ENCODE peak calls at places on chromosomes 13 and 19, in six cellular contexts. One of them, this sample, is unnamed.
A peak's percentile ranks its signal among the peaks of the same experiment; 100 is the strongest.

GRCh38 chr13:25473864-25474263 is 102.1 kb downstream of the ATP8A2 start:
- DNase-seq in HCT116: no peak
- DNase-seq in transverse colon: no peak
- DNase-seq in upper lobe of left lung: no peak
- DNase-seq in esophagus muscularis mucosa: no peak
- DNase-seq in K562: no peak
- DNase-seq in this sample: no peak

GRCh38 chr13:110746443-110746842 is 32.9 kb downstream of the ING1 start:
- DNase-seq in HCT116: no peak
- DNase-seq in K562: no peak
- DNase-seq in transverse colon: no peak
- DNase-seq in upper lobe of left lung: no peak
- DNase-seq in esophagus muscularis mucosa: no peak
- DNase-seq in this sample: no peak

GRCh38 chr13:25916119-25916518 is 135.7 kb downstream of the SHISA2 start:
- DNase-seq in HCT116: no peak
- DNase-seq in K562: no peak
- DNase-seq in transverse colon: no peak
- DNase-seq in esophagus muscularis mucosa: no peak
- DNase-seq in upper lobe of left lung: no peak
- DNase-seq in this sample: no peak

GRCh38 chr19:57192064-57192395 is 730 bp downstream of the ZNF264 start:
- DNase-seq in esophagus muscularis mucosa: no peak
- DNase-seq in HCT116: no peak
- DNase-seq in upper lobe of left lung: no peak
- DNase-seq in K562: no peak
- DNase-seq in transverse colon: no peak
- DNase-seq in this sample: no peak

GRCh38 chr13:70310720-70311119 is 202.5 kb upstream of the KLHL1 start:
- DNase-seq in transverse colon: peak; percentile 25
- DNase-seq in upper lobe of left lung: no peak
- DNase-seq in K562: no peak
- DNase-seq in esophagus muscularis mucosa: no peak
- DNase-seq in HCT116: peak; percentile 26
- DNase-seq in this sample: no peak

GRCh38 chr19:13056052-13056660 is 46.5 kb downstream of the LYL1 start:
- DNase-seq in HCT116: peak; percentile 64
- DNase-seq in esophagus muscularis mucosa: no peak
- DNase-seq in K562: no peak
- DNase-seq in upper lobe of left lung: peak; percentile 92
- DNase-seq in transverse colon: peak; percentile 61
- DNase-seq in this sample: no peak

GRCh38 chr13:101289764-101290163 is 126.5 kb downstream of the NALCN start:
- DNase-seq in transverse colon: no peak
- DNase-seq in esophagus muscularis mucosa: no peak
- DNase-seq in upper lobe of left lung: no peak
- DNase-seq in HCT116: no peak
- DNase-seq in K562: no peak
- DNase-seq in this sample: no peak

GRCh38 chr19:19737559-19738332 is 4.8 kb upstream of the ZNF14 start:
- DNase-seq in upper lobe of left lung: no peak
- DNase-seq in K562: no peak
- DNase-seq in esophagus muscularis mucosa: no peak
- DNase-seq in HCT116: no peak
- DNase-seq in transverse colon: no peak
- DNase-seq in this sample: no peak

GRCh38 chr13:35718084-35718483 is 241.6 kb upstream of the MAB21L1 start:
- DNase-seq in HCT116: no peak
- DNase-seq in K562: no peak
- DNase-seq in esophagus muscularis mucosa: no peak
- DNase-seq in transverse colon: no peak
- DNase-seq in upper lobe of left lung: no peak
- DNase-seq in this sample: no peak

GRCh38 chr13:71493189-71493588 is 373.8 kb downstream of the DACH1 start:
- DNase-seq in esophagus muscularis mucosa: no peak
- DNase-seq in K562: no peak
- DNase-seq in upper lobe of left lung: no peak
- DNase-seq in HCT116: no peak
- DNase-seq in transverse colon: no peak
- DNase-seq in this sample: no peak

GRCh38 chr19:50690439-50690838 is 29.2 kb downstream of the SHANK1 start:
- DNase-seq in transverse colon: no peak
- DNase-seq in upper lobe of left lung: no peak
- DNase-seq in esophagus muscularis mucosa: no peak
- DNase-seq in K562: no peak
- DNase-seq in HCT116: no peak
- DNase-seq in this sample: no peak

DNA sequence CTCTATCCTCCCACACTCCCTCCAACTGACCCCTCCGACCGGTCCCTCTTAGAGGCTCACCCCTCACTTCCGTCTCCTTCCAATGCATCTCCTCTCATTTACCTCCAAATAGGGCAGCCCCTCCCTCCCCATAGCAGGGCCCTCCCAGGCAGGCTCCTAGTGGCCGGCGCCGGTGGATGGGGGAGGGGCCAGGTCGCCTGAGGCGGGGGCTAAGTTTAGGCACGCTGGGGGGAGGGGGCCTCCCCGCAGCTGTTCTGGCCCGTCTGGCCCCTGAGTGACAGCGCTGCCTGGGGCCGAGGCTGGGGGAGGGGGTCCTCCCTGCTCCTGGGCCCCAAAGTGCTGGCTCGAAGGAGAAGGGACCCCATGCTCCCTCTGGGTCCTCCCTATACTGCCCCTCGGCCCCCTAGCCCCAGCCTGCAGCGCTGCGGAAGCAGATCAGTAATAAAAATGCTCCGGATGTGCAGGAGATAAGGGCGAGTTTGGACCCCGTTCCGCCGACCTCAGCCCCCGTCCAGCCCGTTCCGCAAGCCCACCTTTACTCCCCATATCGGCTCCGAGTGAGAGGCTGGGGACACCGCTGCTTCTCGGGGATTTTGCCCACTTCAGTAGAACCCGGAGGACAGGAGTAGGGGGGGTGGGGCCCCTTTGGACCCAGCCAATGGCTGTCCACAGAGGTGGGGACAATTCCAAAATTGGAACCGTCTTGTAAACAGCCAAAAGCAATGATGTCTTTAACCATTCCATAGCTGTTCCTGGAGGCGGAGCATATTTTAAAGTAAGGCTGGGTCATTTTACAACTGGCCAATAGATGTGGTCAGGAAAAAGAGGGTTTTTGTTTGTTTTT is 4.0 kb downstream of the RTN2 start:
- DNase-seq in K562: peak; percentile 85
- DNase-seq in HCT116: peak; percentile 72
- DNase-seq in esophagus muscularis mucosa: no peak
- DNase-seq in transverse colon: peak; percentile 63
- DNase-seq in upper lobe of left lung: peak; percentile 77
- DNase-seq in this sample: no peak
- TF ChIP-seq POLR2A in K562: peak; percentile 77
- TF ChIP-seq POLR2A in HCT116: no peak
- TF ChIP-seq POLR2A in esophagus muscularis mucosa: no peak
- TF ChIP-seq POLR2A in transverse colon: no peak
- TF ChIP-seq POLR2A in upper lobe of left lung: no peak
- TF ChIP-seq POLR2A in this sample: no peak

GRCh38 chr19:18432275-18433038 is 5.5 kb downstream of the ISYNA1 start:
- DNase-seq in esophagus muscularis mucosa: no peak
- DNase-seq in upper lobe of left lung: no peak
- DNase-seq in transverse colon: no peak
- DNase-seq in HCT116: no peak
- DNase-seq in K562: no peak
- DNase-seq in this sample: no peak

GRCh38 chr19:18431351-18432197 is 6.4 kb downstream of the ISYNA1 start:
- DNase-seq in upper lobe of left lung: no peak
- DNase-seq in transverse colon: no peak
- DNase-seq in HCT116: no peak
- DNase-seq in esophagus muscularis mucosa: no peak
- DNase-seq in K562: no peak
- DNase-seq in this sample: peak; percentile 81

GRCh38 chr19:18433735-18434398 is 4.1 kb downstream of the ISYNA1 start:
- DNase-seq in esophagus muscularis mucosa: no peak
- DNase-seq in upper lobe of left lung: no peak
- DNase-seq in transverse colon: no peak
- DNase-seq in HCT116: no peak
- DNase-seq in K562: peak; percentile 57
- DNase-seq in this sample: peak; percentile 85

GRCh38 chr19:18434411-18435184 is 3.3 kb downstream of the ISYNA1 start:
- DNase-seq in esophagus muscularis mucosa: no peak
- DNase-seq in K562: no peak
- DNase-seq in upper lobe of left lung: no peak
- DNase-seq in transverse colon: no peak
- DNase-seq in HCT116: no peak
- DNase-seq in this sample: no peak

DNA sequence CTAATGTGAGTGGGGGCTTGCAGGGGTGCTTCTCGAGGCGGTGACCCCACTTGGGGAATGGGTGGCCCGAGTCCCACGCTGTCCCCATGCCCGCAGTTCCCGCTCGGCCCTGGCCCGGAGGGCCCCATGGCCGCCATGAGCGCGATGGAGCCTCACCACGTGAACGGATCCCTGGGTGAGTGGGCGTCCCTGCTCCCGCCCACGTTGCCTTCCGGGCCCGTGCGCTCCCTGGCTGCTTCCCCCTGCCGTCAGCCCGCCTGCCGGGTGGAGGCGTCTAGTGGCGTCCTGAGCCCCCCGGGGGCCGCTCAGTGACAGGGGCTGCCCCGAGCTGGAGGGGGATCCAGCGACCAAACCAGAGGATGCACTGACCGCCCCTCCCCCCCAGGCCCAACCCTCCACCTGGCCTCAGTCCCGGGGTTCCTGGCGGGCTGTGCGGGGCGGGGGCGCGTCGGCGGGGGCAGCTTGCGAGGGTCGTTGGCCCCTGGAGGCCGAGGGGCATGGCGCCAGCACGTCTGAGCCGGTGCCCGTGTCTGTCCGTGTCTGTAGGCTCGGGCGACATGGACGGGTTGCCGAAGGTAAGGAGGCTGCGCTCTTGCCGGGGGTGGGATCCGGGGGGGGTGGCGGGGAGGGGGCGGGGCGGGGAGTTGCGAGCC is 4.8 kb downstream of the ISYNA1 start:
- DNase-seq in HCT116: no peak
- DNase-seq in esophagus muscularis mucosa: no peak
- DNase-seq in K562: peak; percentile 54
- DNase-seq in upper lobe of left lung: no peak
- DNase-seq in transverse colon: no peak
- DNase-seq in this sample: peak; percentile 92
- TF ChIP-seq POLR2AphosphoS5 in HCT116: no peak
- TF ChIP-seq POLR2AphosphoS5 in esophagus muscularis mucosa: peak; percentile 15
- TF ChIP-seq POLR2AphosphoS5 in K562: no peak
- TF ChIP-seq POLR2AphosphoS5 in upper lobe of left lung: no peak
- TF ChIP-seq POLR2AphosphoS5 in transverse colon: no peak
- TF ChIP-seq POLR2AphosphoS5 in this sample: peak; percentile 89

GRCh38 chr19:55353356-55353802 is 1.1 kb downstream of the COX6B2 start:
- DNase-seq in upper lobe of left lung: no peak
- DNase-seq in esophagus muscularis mucosa: no peak
- DNase-seq in HCT116: no peak
- DNase-seq in K562: no peak
- DNase-seq in transverse colon: no peak
- DNase-seq in this sample: no peak
- H3K4me3 ChIP-seq in upper lobe of left lung: peak overlapping the region; percentile 33
- H3K4me3 ChIP-seq in esophagus muscularis mucosa: peak overlapping the region; percentile 44
- H3K4me3 ChIP-seq in HCT116: peak overlapping the region; percentile 61
- H3K4me3 ChIP-seq in K562: peak overlapping the region; percentile 64
- H3K4me3 ChIP-seq in transverse colon: peak overlapping the region; percentile 12
- H3K4me3 ChIP-seq in this sample: peak overlapping the region; percentile 71

GRCh38 chr19:18452386-18452785 is 14.5 kb upstream of the ISYNA1 start:
- DNase-seq in K562: no peak
- DNase-seq in transverse colon: no peak
- DNase-seq in upper lobe of left lung: no peak
- DNase-seq in esophagus muscularis mucosa: no peak
- DNase-seq in HCT116: no peak
- DNase-seq in this sample: no peak

GRCh38 chr19:18450934-18451836 is 13.3 kb upstream of the ISYNA1 start:
- DNase-seq in transverse colon: peak; percentile 90
- DNase-seq in esophagus muscularis mucosa: peak; percentile 96
- DNase-seq in HCT116: no peak
- DNase-seq in upper lobe of left lung: peak; percentile 83
- DNase-seq in K562: peak; percentile 85
- DNase-seq in this sample: peak; percentile 95

GRCh38 chr19:18449552-18449951 is 11.6 kb upstream of the ISYNA1 start:
- DNase-seq in HCT116: no peak
- DNase-seq in K562: no peak
- DNase-seq in esophagus muscularis mucosa: no peak
- DNase-seq in transverse colon: no peak
- DNase-seq in upper lobe of left lung: no peak
- DNase-seq in this sample: no peak

GRCh38 chr19:18453269-18454024 is 15.5 kb upstream of the ISYNA1 start:
- DNase-seq in HCT116: no peak
- DNase-seq in K562: no peak
- DNase-seq in esophagus muscularis mucosa: no peak
- DNase-seq in transverse colon: no peak
- DNase-seq in upper lobe of left lung: no peak
- DNase-seq in this sample: no peak

GRCh38 chr19:18450021-18450933 is 12.3 kb upstream of the ISYNA1 start:
- DNase-seq in esophagus muscularis mucosa: no peak
- DNase-seq in transverse colon: no peak
- DNase-seq in K562: no peak
- DNase-seq in HCT116: no peak
- DNase-seq in upper lobe of left lung: no peak
- DNase-seq in this sample: no peak
- TF ChIP-seq POLR2A in esophagus muscularis mucosa: no peak
- TF ChIP-seq POLR2A in transverse colon: no peak
- TF ChIP-seq POLR2A in K562: no peak
- TF ChIP-seq POLR2A in HCT116: no peak
- TF ChIP-seq POLR2A in upper lobe of left lung: no peak
- TF ChIP-seq POLR2A in this sample: no peak

DNA sequence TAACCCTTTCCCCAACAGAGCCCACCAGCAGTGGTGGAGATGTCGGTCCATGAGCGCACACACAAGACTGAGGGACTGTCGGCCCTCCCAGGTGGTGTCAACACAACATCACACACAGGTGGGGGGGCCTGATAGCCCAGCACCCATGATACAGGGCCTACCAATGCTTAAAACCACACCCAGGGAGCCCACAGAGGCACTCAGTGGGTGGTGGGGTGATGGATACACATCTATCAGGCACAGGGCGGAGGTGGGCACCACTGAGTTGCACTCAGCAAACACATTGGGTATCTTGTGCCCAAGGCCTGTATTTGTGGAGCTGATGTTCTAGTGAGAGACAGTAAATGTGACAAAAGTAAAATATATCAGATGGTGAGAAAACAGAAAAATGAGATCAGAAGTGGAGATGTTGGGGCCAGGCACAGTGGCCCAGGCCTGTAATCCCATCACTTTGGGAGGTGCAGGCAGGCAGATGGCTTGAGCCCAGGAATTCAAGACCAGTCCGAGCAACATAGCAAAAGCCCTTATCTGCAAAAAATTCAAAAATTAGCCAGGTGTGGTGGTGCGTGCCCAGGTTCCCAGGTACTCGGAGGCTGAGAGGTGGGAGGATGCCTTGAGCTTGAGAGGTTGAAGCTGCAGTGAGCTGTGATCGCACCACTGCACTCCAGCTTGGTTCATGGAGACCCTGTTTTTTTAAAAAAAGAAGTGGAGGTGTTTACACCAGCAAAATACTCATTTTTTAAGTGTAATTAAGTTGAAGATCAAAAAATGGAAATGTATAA is 6.8 kb upstream of the ZFP36 start:
- DNase-seq in HCT116: no peak
- DNase-seq in upper lobe of left lung: no peak
- DNase-seq in esophagus muscularis mucosa: no peak
- DNase-seq in K562: no peak
- DNase-seq in transverse colon: no peak
- DNase-seq in this sample: no peak
- TF ChIP-seq POLR2AphosphoS5 in HCT116: no peak
- TF ChIP-seq POLR2AphosphoS5 in upper lobe of left lung: no peak
- TF ChIP-seq POLR2AphosphoS5 in esophagus muscularis mucosa: no peak
- TF ChIP-seq POLR2AphosphoS5 in K562: no peak
- TF ChIP-seq POLR2AphosphoS5 in transverse colon: no peak
- TF ChIP-seq POLR2AphosphoS5 in this sample: peak; percentile 13